ENCODE peak calls at places on chromosomes 13 and 19, in ten cellular contexts. G is HEK293T; R is caudate nucleus; E is activated CD4-positive, alpha-beta T cell treated with anti-CD3 and anti-CD28 coated beads, Interleukin-2, amount 10 ng/mL, durations not matched to agents 7 days and 5 days; B is T-helper 17 cell; C is left ventricle myocardium superior; A is cardiac fibroblast; Q is anterior cingulate cortex; M is NCI-H2081; S is stimulated activated CD4-positive, alpha-beta T cell treated with anti-CD3 and anti-CD28 coated beads, Interleukin-12 subunit alpha, Interleukin-12 subunit beta, amount 100 ng/mL, for 4 hours. K is an unnamed sample.

GRCh38 chr19:36605101-36605838 is at the start of gene ZNF382:
- DNase-seq in G (peak), B (peak), M (peak), C (peak), A (peak), R (peak), Q (peak), E (peak), S (peak), K (peak)

GRCh38 chr19:343941-344624 is 513 bp downstream of the MIER2 start:
- DNase-seq in C (peak), G (peak), A (peak), B (no peak), Q (no peak), R (no peak), E (peak), M (no peak), S (peak), K (peak)

GRCh38 chr13:47463726-47464125 is 537.3 kb downstream of the SUCLA2 start:
- DNase-seq in R (no peak), B (no peak), C (no peak), S (no peak), M (no peak), Q (no peak), E (no peak), G (no peak), A (peak), K (no peak)

GRCh38 chr13:113548778-113549621 is 35.6 kb upstream of the TFDP1 start:
- DNase-seq in E (no peak), M (no peak), Q (no peak), C (peak), S (no peak), A (no peak), R (no peak), B (no peak), G (no peak), K (no peak)

GRCh38 chr19:45097776-45098520 is 5.0 kb downstream of the PPP1R37 start:
- DNase-seq in G (no peak), Q (peak), A (peak), E (no peak), M (peak), R (peak), B (no peak), S (no peak), C (no peak), K (peak)

GRCh38 chr13:46345400-46345799 is 41.7 kb downstream of the RUBCNL start:
- DNase-seq in C (no peak), E (no peak), G (no peak), S (no peak), B (no peak), M (no peak), A (no peak), Q (no peak), R (no peak), K (no peak)

GRCh38 chr19:44723299-44723951 is 24.5 kb downstream of the CEACAM16 start:
- DNase-seq in Q (no peak), S (no peak), R (no peak), E (no peak), B (no peak), C (no peak), M (no peak), A (no peak), G (no peak), K (no peak)

GRCh38 chr13:51452391-51453307 is at the start of gene INTS6:
- DNase-seq in G (peak), C (peak), Q (peak), R (peak), E (peak), M (peak), B (peak), A (peak), S (peak), K (peak)

GRCh38 chr19:19566306-19566705 is 28.2 kb downstream of the CILP2 start:
- DNase-seq in M (no peak), R (no peak), Q (no peak), E (no peak), B (no peak), S (no peak), A (no peak), C (no peak), G (no peak), K (no peak)

GRCh38 chr19:44882063-44882462 is 9.0 kb upstream of the TOMM40 start:
- DNase-seq in B (no peak), G (no peak), C (no peak), R (no peak), S (no peak), A (no peak), M (no peak), Q (no peak), E (no peak), K (no peak)

GRCh38 chr19:42028304-42029216 is 34.5 kb upstream of the ATP1A3 start:
- DNase-seq in M (peak), G (peak), B (no peak), S (peak), C (no peak), A (no peak), Q (no peak), R (no peak), E (peak), K (no peak)

K was measured in posterior cingulate gyrus.